ENCODE peak calls at places on chromosome 10, in five cellular contexts. N is astrocyte, C is PC-9, W is GM23248, A is hepatocyte. Z is an unnamed sample.

GRCh38 chr10:121077331-121077730 is 226.2 kb downstream of the WDR11 start:
- DNase-seq in W (peak), N (no peak), C (no peak), A (peak), Z (no peak)

GRCh38 chr10:86160890-86161585 is 205.6 kb downstream of the GRID1 start:
- DNase-seq in W (no peak), C (no peak), A (no peak), N (no peak), Z (no peak)

GRCh38 chr10:114767589-114768393 is 53.8 kb upstream of the FHIP2A start:
- DNase-seq in C (no peak), N (no peak), W (peak), A (peak), Z (no peak)

GRCh38 chr10:88707429-88708110 is 1.5 kb downstream of the LIPK start:
- DNase-seq in N (peak), W (peak), A (no peak), C (peak), Z (peak)

GRCh38 chr10:46525824-46526681 is 30.4 kb downstream of the GPRIN2 start:
- DNase-seq in C (no peak), W (no peak), A (no peak), N (peak), Z (no peak)

GRCh38 chr10:111113961-111114830 is 37.4 kb downstream of the ADRA2A start:
- DNase-seq in N (no peak), A (no peak), C (no peak), W (peak), Z (no peak)

GRCh38 chr10:15748137-15748536 is 28.4 kb upstream of the ITGA8 start:
- DNase-seq in W (no peak), A (no peak), N (no peak), C (no peak), Z (no peak)

GRCh38 chr10:121172406-121172805 is 321.2 kb downstream of the WDR11 start:
- DNase-seq in A (no peak), C (no peak), N (no peak), W (no peak), Z (no peak)

GRCh38 chr10:92239600-92240288 is 51.1 kb downstream of the CPEB3 start:
- DNase-seq in C (no peak), N (peak), A (peak), W (peak), Z (peak)

GRCh38 chr10:17375936-17376584 is 78.3 kb downstream of the ST8SIA6 start:
- DNase-seq in N (no peak), A (no peak), W (peak), C (no peak), Z (peak)

GRCh38 chr10:61834519-61834918 is 67.0 kb upstream of the ARID5B start:
- DNase-seq in A (no peak), N (no peak), C (peak), W (no peak), Z (no peak)

GRCh38 chr10:82826132-82826531 is 951.1 kb downstream of the NRG3 start:
- DNase-seq in N (peak), W (peak), C (no peak), A (no peak), Z (no peak)

GRCh38 chr10:124168581-124168980 is 75.2 kb upstream of the CHST15 start:
- DNase-seq in W (no peak), N (no peak), A (no peak), C (no peak), Z (no peak)

GRCh38 chr10:1774796-1775195 is 37.5 kb upstream of the ADARB2 start:
- DNase-seq in C (no peak), N (no peak), A (no peak), W (no peak), Z (no peak)

GRCh38 chr10:88271736-88272135 is 311.4 kb downstream of the RNLS start:
- DNase-seq in C (no peak), A (no peak), N (no peak), W (peak), Z (no peak)

GRCh38 chr10:49662169-49662830 is 17.2 kb upstream of the C10orf53 start:
- DNase-seq in C (no peak), A (no peak), N (no peak), W (no peak), Z (no peak)

GRCh38 chr10:20221353-20221752 is 405.1 kb downstream of the PLXDC2 start:
- DNase-seq in W (no peak), N (no peak), C (no peak), A (no peak), Z (no peak)

GRCh38 chr10:14146005-14146404 is 184.7 kb downstream of the FRMD4A start:
- DNase-seq in W (peak), N (peak), A (no peak), C (peak), Z (no peak)

GRCh38 chr10:22150842-22151241 is 67.0 kb downstream of the EBLN1 start:
- DNase-seq in N (no peak), W (no peak), C (no peak), A (no peak), Z (no peak)

GRCh38 chr10:42987575-42987974 is 89.3 kb upstream of the RET start:
- DNase-seq in N (no peak), C (no peak), W (no peak), A (peak), Z (no peak)

GRCh38 chr10:26156019-26156418 is 60.6 kb upstream of the GAD2 start:
- DNase-seq in A (no peak), W (no peak), N (no peak), C (no peak), Z (no peak)
- H2AFZ ChIP-seq in A (no peak), W (no peak), N (no peak), C (no peak), Z (no peak)

GRCh38 chr10:48514263-48514662 is 90.6 kb downstream of the ARHGAP22 start:
- DNase-seq in C (no peak), N (no peak), A (no peak), W (no peak), Z (no peak)

GRCh38 chr10:48511066-48511854 is 93.6 kb downstream of the ARHGAP22 start:
- DNase-seq in N (no peak), W (no peak), A (no peak), C (no peak), Z (no peak)

GRCh38 chr10:48509974-48510692 is 94.7 kb downstream of the ARHGAP22 start:
- DNase-seq in W (no peak), N (no peak), A (no peak), C (no peak), Z (peak)

GRCh38 chr10:48509061-48509772 is 95.7 kb downstream of the ARHGAP22 start:
- DNase-seq in A (no peak), N (no peak), W (no peak), C (no peak), Z (no peak)

DNA sequence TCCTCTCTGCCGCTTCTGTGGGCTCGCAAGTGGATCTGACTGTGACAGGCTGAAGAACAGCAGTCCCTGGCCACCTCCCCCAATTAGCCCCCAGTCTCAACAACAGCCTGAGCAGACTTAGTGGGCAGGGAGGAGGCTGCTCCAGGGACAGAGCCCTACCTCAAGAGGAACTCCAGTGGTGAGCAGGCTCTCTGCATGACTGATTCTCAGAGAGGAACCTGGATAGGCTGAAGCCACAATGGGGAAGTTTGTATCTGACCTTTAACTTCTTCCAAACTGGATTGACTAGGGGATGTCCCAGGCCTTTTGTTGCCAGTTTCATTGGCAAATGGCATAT is 93.0 kb downstream of the ARHGAP22 start:
- DNase-seq in N (no peak), W (no peak), C (no peak), A (no peak), Z (no peak)
- H2AFZ ChIP-seq in N (no peak), W (no peak), C (no peak), A (no peak), Z (no peak)

GRCh38 chr10:78774614-78774998 is 294.2 kb upstream of the ZMIZ1 start:
- DNase-seq in N (no peak), W (no peak), C (no peak), A (no peak), Z (no peak)
- H2AFZ ChIP-seq in N (peak), W (no peak), C (no peak), A (no peak), Z (no peak)

DNA sequence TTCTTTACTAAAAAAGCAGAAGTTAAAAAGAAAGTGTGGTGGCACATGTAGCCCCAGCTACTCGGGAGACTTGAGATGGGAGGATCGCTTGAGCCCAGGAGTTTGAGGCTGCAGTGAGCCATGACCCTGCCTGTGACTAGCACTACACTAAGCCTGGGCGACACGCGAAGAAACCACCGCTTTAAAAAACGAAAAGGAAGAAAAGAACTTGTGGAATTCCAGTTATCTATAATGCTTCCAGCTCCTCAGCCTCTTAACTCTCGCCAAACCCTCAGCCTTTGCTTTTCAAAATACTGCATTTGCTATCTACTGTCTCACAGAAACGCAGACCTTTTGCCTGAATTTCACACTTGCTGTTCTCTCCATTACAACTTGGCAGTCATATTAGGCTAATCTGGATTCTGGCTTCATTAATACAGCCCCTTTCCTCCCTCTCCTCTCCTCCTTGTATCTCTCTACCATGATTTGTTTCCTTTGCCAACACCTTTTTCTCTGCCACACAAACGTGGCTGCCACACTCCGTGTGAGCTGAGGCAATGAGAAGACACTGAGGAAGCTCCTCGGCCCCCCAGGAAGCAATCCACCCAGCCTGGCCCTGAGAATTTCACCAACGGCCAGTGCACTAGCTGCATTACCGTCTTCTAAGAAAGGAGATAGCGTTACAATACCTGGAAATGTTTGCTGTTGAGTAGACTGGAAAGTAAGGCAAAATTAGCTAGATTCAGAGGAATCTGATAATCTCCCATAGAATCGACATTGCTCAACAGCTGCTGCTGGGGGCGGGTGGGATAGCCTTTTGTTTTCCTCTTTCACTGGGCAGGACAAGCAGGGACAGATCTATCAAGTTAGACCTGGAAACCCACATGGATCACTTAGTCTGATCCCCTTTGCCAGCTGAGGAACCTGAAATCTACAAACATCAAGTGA is 37.2 kb downstream of the CALML5 start:
- DNase-seq in N (peak), W (peak), A (no peak), C (no peak), Z (peak)
- H2AFZ ChIP-seq in N (no peak), W (no peak), A (no peak), C (no peak), Z (no peak)

GRCh38 chr10:69800665-69801064 is 1.0 kb upstream of the COL13A1 start:
- DNase-seq in A (no peak), N (no peak), C (no peak), W (no peak), Z (no peak)

GRCh38 chr10:69800109-69800508 is 1.6 kb upstream of the COL13A1 start:
- DNase-seq in C (peak), A (peak), N (peak), W (peak), Z (peak)

GRCh38 chr10:69801434-69802315 is at the start of gene COL13A1:
- DNase-seq in N (peak), A (peak), C (peak), W (peak), Z (peak)

GRCh38 chr10:69802424-69803161 is 887 bp downstream of the COL13A1 start:
- DNase-seq in A (peak), N (peak), C (no peak), W (peak), Z (peak)

GRCh38 chr10:69801094-69801433 is 642 bp upstream of the COL13A1 start:
- DNase-seq in W (peak), A (peak), N (no peak), C (peak), Z (peak)
- H2AFZ ChIP-seq in W (peak), A (peak), N (peak), C (peak), Z (peak)

DNA sequence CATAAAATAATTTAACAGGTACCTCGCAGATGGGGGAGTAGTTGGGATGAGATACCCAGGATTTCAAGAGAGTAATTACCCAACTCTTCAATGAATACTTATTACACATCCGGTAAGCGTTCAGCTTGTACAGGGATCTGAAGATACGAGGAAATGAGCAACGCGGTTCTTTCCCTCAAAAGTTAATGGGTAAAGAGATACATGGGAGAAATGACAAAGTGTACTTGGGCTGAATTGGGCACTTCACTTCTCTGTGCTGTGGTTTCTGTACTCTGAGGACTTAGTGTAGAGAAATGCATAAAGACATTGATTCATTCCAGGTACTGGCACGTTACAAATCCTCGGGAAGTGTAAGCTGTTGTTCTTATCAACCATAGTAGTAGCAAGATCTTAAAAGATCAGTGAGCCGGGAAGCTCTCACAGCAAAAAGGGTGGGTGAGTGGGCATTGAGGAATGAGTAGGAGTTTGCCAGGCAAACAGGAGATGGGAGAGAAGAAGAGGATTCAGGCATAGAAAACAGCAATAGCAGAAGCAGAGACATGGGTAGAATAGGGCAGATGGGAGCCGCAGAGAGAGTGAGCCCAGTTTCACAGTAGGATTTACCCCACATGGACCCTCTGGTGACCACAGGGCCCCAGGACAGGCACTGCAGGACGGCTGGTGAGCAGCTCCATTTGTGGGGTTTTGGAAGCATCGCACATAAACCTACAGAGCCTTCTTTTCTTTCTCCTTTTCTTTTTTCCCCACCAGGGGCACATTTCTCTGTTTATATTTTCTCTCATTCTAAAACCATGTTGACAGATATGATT is 304.3 kb upstream of the PITRM1 start:
- DNase-seq in N (no peak), A (no peak), W (no peak), C (no peak), Z (no peak)
- H2AFZ ChIP-seq in N (no peak), A (no peak), W (no peak), C (no peak), Z (no peak)

DNA sequence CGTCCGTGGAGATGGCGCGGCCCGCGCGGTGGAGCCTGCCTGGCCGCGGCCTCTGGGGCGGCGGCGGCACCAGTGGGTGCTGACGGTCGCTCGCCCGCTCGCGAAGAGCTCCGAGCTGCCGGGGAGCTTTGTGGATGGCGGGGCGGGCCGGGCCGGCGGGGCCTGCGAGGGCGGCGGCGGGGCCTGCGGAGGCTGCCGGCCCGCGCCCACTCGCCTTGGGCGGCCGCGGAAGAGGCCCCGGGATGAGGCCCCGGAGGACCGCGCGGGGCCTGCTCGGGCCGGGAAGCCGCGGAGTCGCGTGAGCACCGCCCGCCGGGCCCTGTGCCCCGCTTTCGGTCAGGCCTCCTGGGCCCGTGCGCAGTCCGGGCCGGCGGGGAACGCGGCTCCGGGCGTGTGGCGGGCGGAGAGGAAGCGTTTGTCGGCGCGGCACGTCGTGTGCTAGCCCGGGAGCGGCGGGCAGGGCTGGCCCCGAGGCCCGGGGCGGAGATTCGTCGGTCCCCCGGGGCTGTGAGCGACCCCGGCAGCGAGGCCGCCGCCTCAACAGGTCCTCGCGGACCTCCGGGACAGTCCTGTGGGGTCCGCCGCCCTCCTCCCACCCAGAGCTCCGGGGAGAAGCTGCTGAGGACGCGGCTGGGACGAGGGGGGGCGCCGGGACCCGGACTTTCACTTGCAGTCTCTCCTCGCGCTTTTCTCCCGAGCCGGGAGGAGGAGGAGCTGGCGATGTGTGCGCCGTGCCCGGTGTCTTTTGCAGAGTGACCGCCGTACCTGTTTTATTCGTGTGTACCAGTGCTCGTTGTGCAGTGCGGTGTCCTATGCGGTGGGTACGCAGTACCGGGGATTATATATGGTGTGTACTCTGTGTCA is 578 bp downstream of the ZMYND11 start:
- DNase-seq in C (no peak), N (peak), W (peak), A (peak), Z (peak)
- H2AFZ ChIP-seq in C (peak), N (peak), W (peak), A (peak), Z (no peak)